ENCODE peak calls at places on chromosomes 4 and X, in six cellular contexts. Y is GF-D8; J is activated T-helper 1 cell treated with anti-CD3 and anti-CD28 coated beads, Interleukin-2, amount 50 U/mL, for 16 hours; W is brain microvascular endothelial cell; L is tibial artery; S is Caki2. D is an unnamed sample.

GRCh38 chr4:5730993-5731975 is 20.3 kb downstream of the EVC start:
- DNase-seq in Y (no peak), J (no peak), W (no peak), L (no peak), S (no peak), D (no peak)

GRCh38 chrX:46757593-46757992 is 1.3 kb downstream of the SLC9A7 start:
- DNase-seq in Y (no peak), J (no peak), W (no peak), L (no peak), S (no peak), D (no peak)

GRCh38 chrX:110847334-110847733 is 51.7 kb upstream of the CHRDL1 start:
- DNase-seq in Y (no peak), J (no peak), W (peak), L (no peak), S (peak), D (no peak)

GRCh38 chr4:156970501-156971167 is 965 bp downstream of the PDGFC start:
- DNase-seq in Y (no peak), J (no peak), W (no peak), L (peak), S (no peak), D (no peak)

GRCh38 chr4:26457412-26457811 is 32.9 kb downstream of the CCKAR start:
- DNase-seq in Y (no peak), J (no peak), W (no peak), L (no peak), S (no peak), D (no peak)

GRCh38 chr4:83851261-83852084 is 315.6 kb downstream of the GPAT3 start:
- DNase-seq in Y (no peak), J (no peak), W (peak), L (no peak), S (peak), D (no peak)

GRCh38 chrX:2657532-2657931 is 33.6 kb upstream of the CD99 start:
- DNase-seq in Y (no peak), J (no peak), W (no peak), L (no peak), S (no peak), D (no peak)

GRCh38 chrX:33285550-33285949 is 74.2 kb upstream of the DMD start:
- DNase-seq in Y (no peak), J (no peak), W (no peak), L (no peak), S (no peak), D (no peak)

GRCh38 chrX:1103360-1103759 is 109.1 kb downstream of the CRLF2 start:
- DNase-seq in Y (no peak), J (no peak), W (no peak), L (no peak), S (no peak), D (no peak)

GRCh38 chr4:141896687-141897086 is 260.3 kb downstream of the IL15 start:
- DNase-seq in Y (no peak), J (no peak), W (no peak), L (no peak), S (no peak), D (no peak)

GRCh38 chrX:54397113-54397512 is 39.3 kb upstream of the WNK3 start:
- DNase-seq in Y (no peak), J (no peak), W (no peak), L (no peak), S (no peak), D (no peak)

GRCh38 chr4:77040265-77040664 is 35.5 kb downstream of the CCNI start:
- DNase-seq in Y (no peak), J (no peak), W (peak), L (no peak), S (peak), D (no peak)

GRCh38 chr4:149344436-149344835 is 471.2 kb downstream of the IQCM start:
- DNase-seq in Y (no peak), J (no peak), W (peak), L (no peak), S (no peak), D (no peak)

GRCh38 chr4:21790437-21791029 is 158.0 kb downstream of the KCNIP4 start:
- DNase-seq in Y (no peak), J (no peak), W (no peak), L (no peak), S (peak), D (no peak)

GRCh38 chrX:47145408-47146120 is 543 bp downstream of the RBM10 start:
- DNase-seq in Y (no peak), J (no peak), W (no peak), L (no peak), S (peak), D (no peak)

GRCh38 chr4:10066206-10066605 is 44.9 kb upstream of the SLC2A9 start:
- DNase-seq in Y (no peak), J (no peak), W (no peak), L (no peak), S (no peak), D (no peak)

GRCh38 chr4:186037692-186038658 is 31.0 kb upstream of the TLR3 start:
- DNase-seq in Y (peak), J (no peak), W (peak), L (peak), S (peak), D (peak)

GRCh38 chrX:123923211-123923610 is 38.3 kb upstream of the STAG2 start:
- DNase-seq in Y (no peak), J (no peak), W (no peak), L (no peak), S (no peak), D (no peak)

GRCh38 chr4:139514382-139515059 is 41.5 kb downstream of the SETD7 start:
- DNase-seq in Y (no peak), J (no peak), W (no peak), L (no peak), S (no peak), D (no peak)

GRCh38 chr4:14348506-14348905 is 653.8 kb upstream of the CPEB2 start:
- DNase-seq in Y (no peak), J (no peak), W (no peak), L (no peak), S (no peak), D (no peak)

GRCh38 chr4:76625316-76625715 is 190.3 kb downstream of the SHROOM3 start:
- DNase-seq in Y (no peak), J (no peak), W (no peak), L (no peak), S (no peak), D (no peak)